ENCODE peak calls at places on chromosomes 12 and 14, in seven cellular contexts. One of them, this sample, is unnamed.
A peak's percentile ranks its signal among the peaks of the same experiment; 100 is the strongest.

GRCh38 chr14:36835145-36835544 is 173.5 kb downstream of the PAX9 start:
- DNase-seq in NCI-H1092 treated with DMSO at 0.1 percent for 48 hours: peak; percentile 77
- DNase-seq in Peyer's patch: no peak
- DNase-seq in endodermal cell: peak; percentile 61
- DNase-seq in stimulated activated CD4-positive, alpha-beta T cell treated with anti-CD3 and anti-CD28 coated beads, TNF-alpha, amount 100 ng/mL, for 24 hours: no peak
- DNase-seq in stimulated activated CD8-positive, alpha-beta memory T cell treated with anti-CD3 and anti-CD28 coated beads, Interleukin-2, amount 100 ng/mL, for 1 hour: no peak
- DNase-seq in progenitor cell of endocrine pancreas: no peak
- DNase-seq in this sample: no peak

GRCh38 chr12:50234347-50234746 is 49.0 kb downstream of the LIMA1 start:
- DNase-seq in NCI-H1092 treated with DMSO at 0.1 percent for 48 hours: no peak
- DNase-seq in Peyer's patch: peak; percentile 77
- DNase-seq in endodermal cell: peak; percentile 72
- DNase-seq in stimulated activated CD4-positive, alpha-beta T cell treated with anti-CD3 and anti-CD28 coated beads, TNF-alpha, amount 100 ng/mL, for 24 hours: no peak
- DNase-seq in stimulated activated CD8-positive, alpha-beta memory T cell treated with anti-CD3 and anti-CD28 coated beads, Interleukin-2, amount 100 ng/mL, for 1 hour: no peak
- DNase-seq in progenitor cell of endocrine pancreas: no peak
- DNase-seq in this sample: no peak

GRCh38 chr12:41205070-41205715 is 17.1 kb downstream of the PDZRN4 start:
- DNase-seq in NCI-H1092 treated with DMSO at 0.1 percent for 48 hours: no peak
- DNase-seq in Peyer's patch: no peak
- DNase-seq in endodermal cell: no peak
- DNase-seq in stimulated activated CD4-positive, alpha-beta T cell treated with anti-CD3 and anti-CD28 coated beads, TNF-alpha, amount 100 ng/mL, for 24 hours: no peak
- DNase-seq in stimulated activated CD8-positive, alpha-beta memory T cell treated with anti-CD3 and anti-CD28 coated beads, Interleukin-2, amount 100 ng/mL, for 1 hour: no peak
- DNase-seq in progenitor cell of endocrine pancreas: no peak
- DNase-seq in this sample: no peak

GRCh38 chr12:118436002-118436724 is 59.8 kb downstream of the SUDS3 start:
- DNase-seq in NCI-H1092 treated with DMSO at 0.1 percent for 48 hours: peak; percentile 11
- DNase-seq in Peyer's patch: no peak
- DNase-seq in endodermal cell: peak; percentile 82
- DNase-seq in stimulated activated CD4-positive, alpha-beta T cell treated with anti-CD3 and anti-CD28 coated beads, TNF-alpha, amount 100 ng/mL, for 24 hours: no peak
- DNase-seq in stimulated activated CD8-positive, alpha-beta memory T cell treated with anti-CD3 and anti-CD28 coated beads, Interleukin-2, amount 100 ng/mL, for 1 hour: no peak
- DNase-seq in progenitor cell of endocrine pancreas: no peak
- DNase-seq in this sample: no peak

GRCh38 chr14:74911704-74912103 is 11.4 kb downstream of the RPS6KL1 start:
- DNase-seq in NCI-H1092 treated with DMSO at 0.1 percent for 48 hours: no peak
- DNase-seq in Peyer's patch: no peak
- DNase-seq in endodermal cell: no peak
- DNase-seq in stimulated activated CD4-positive, alpha-beta T cell treated with anti-CD3 and anti-CD28 coated beads, TNF-alpha, amount 100 ng/mL, for 24 hours: no peak
- DNase-seq in stimulated activated CD8-positive, alpha-beta memory T cell treated with anti-CD3 and anti-CD28 coated beads, Interleukin-2, amount 100 ng/mL, for 1 hour: no peak
- DNase-seq in progenitor cell of endocrine pancreas: no peak
- DNase-seq in this sample: no peak

GRCh38 chr12:122326597-122326996 is 60.3 kb upstream of the VPS33A start:
- DNase-seq in NCI-H1092 treated with DMSO at 0.1 percent for 48 hours: no peak
- DNase-seq in Peyer's patch: no peak
- DNase-seq in endodermal cell: no peak
- DNase-seq in stimulated activated CD4-positive, alpha-beta T cell treated with anti-CD3 and anti-CD28 coated beads, TNF-alpha, amount 100 ng/mL, for 24 hours: no peak
- DNase-seq in stimulated activated CD8-positive, alpha-beta memory T cell treated with anti-CD3 and anti-CD28 coated beads, Interleukin-2, amount 100 ng/mL, for 1 hour: no peak
- DNase-seq in progenitor cell of endocrine pancreas: no peak
- DNase-seq in this sample: no peak

GRCh38 chr14:37594238-37594915 is 672 bp downstream of the FOXA1 start:
- DNase-seq in NCI-H1092 treated with DMSO at 0.1 percent for 48 hours: peak; percentile 96
- DNase-seq in Peyer's patch: peak; percentile 85
- DNase-seq in endodermal cell: peak; percentile 93
- DNase-seq in stimulated activated CD4-positive, alpha-beta T cell treated with anti-CD3 and anti-CD28 coated beads, TNF-alpha, amount 100 ng/mL, for 24 hours: no peak
- DNase-seq in stimulated activated CD8-positive, alpha-beta memory T cell treated with anti-CD3 and anti-CD28 coated beads, Interleukin-2, amount 100 ng/mL, for 1 hour: no peak
- DNase-seq in progenitor cell of endocrine pancreas: peak; percentile 75
- DNase-seq in this sample: no peak

GRCh38 chr12:46395308-46395707 is 22.7 kb upstream of the SLC38A2 start:
- DNase-seq in NCI-H1092 treated with DMSO at 0.1 percent for 48 hours: no peak
- DNase-seq in Peyer's patch: no peak
- DNase-seq in endodermal cell: no peak
- DNase-seq in stimulated activated CD4-positive, alpha-beta T cell treated with anti-CD3 and anti-CD28 coated beads, TNF-alpha, amount 100 ng/mL, for 24 hours: no peak
- DNase-seq in stimulated activated CD8-positive, alpha-beta memory T cell treated with anti-CD3 and anti-CD28 coated beads, Interleukin-2, amount 100 ng/mL, for 1 hour: no peak
- DNase-seq in progenitor cell of endocrine pancreas: no peak
- DNase-seq in this sample: no peak